ENCODE peak calls at places on chromosomes 5 and 9, in five cellular contexts. Q, O, H, D and Z are unnamed samples.

GRCh38 chr5:157709346-157709745 is 21.9 kb upstream of the THG1L start:
- DNase-seq in Q (no peak), O (no peak), H (no peak), D (no peak), Z (no peak)

GRCh38 chr5:143403607-143404415 is at the start of gene NR3C1:
- DNase-seq in Q (peak; percentile 69), O (peak; percentile 86), H (peak; percentile 86), D (no peak), Z (peak; percentile 71)

GRCh38 chr9:70411141-70411929 is 3.1 kb downstream of the KLF9 start:
- DNase-seq in Q (peak; percentile 74), O (peak; percentile 75), H (peak; percentile 89), D (no peak), Z (peak; percentile 22)

GRCh38 chr5:148904440-148904839 is 78.0 kb downstream of the ADRB2 start:
- DNase-seq in Q (no peak), O (no peak), H (no peak), D (no peak), Z (no peak)

GRCh38 chr9:70668751-70669150 is 254.3 kb upstream of the KLF9 start:
- DNase-seq in Q (peak; percentile 4), O (no peak), H (no peak), D (no peak), Z (no peak)

GRCh38 chr5:172685036-172685435 is 44.0 kb downstream of the NEURL1B start:
- DNase-seq in Q (no peak), O (no peak), H (no peak), D (no peak), Z (no peak)

GRCh38 chr9:107989544-107989943 is 500.0 kb upstream of the KLF4 start:
- DNase-seq in Q (no peak), O (peak; percentile 5), H (peak; percentile 33), D (no peak), Z (no peak)

GRCh38 chr9:132998861-132999635 is 20.6 kb downstream of the GFI1B start:
- DNase-seq in Q (no peak), O (no peak), H (no peak), D (no peak), Z (no peak)

GRCh38 chr9:95750725-95751644 is 124.5 kb upstream of the ERCC6L2 start:
- DNase-seq in Q (no peak), O (no peak), H (no peak), D (no peak), Z (no peak)

GRCh38 chr5:109496112-109496511 is 86.3 kb upstream of the PJA2 start:
- DNase-seq in Q (no peak), O (no peak), H (peak; percentile 36), D (no peak), Z (no peak)

GRCh38 chr9:127333326-127334064 is 63.5 kb upstream of the SLC2A8 start:
- DNase-seq in Q (no peak), O (no peak), H (peak; percentile 33), D (no peak), Z (no peak)

GRCh38 chr9:6852243-6852963 is 94.6 kb downstream of the KDM4C start:
- DNase-seq in Q (peak; percentile 60), O (peak; percentile 56), H (peak; percentile 31), D (no peak), Z (no peak)

GRCh38 chr9:1876891-1877496 is 138.2 kb upstream of the SMARCA2 start:
- DNase-seq in Q (no peak), O (no peak), H (no peak), D (no peak), Z (no peak)

GRCh38 chr9:111412280-111412679 is 71.9 kb downstream of the ECPAS start:
- DNase-seq in Q (no peak), O (no peak), H (no peak), D (no peak), Z (no peak)

GRCh38 chr9:124132671-124133147 is 121.1 kb downstream of the LHX2 start:
- DNase-seq in Q (peak; percentile 42), O (peak; percentile 16), H (no peak), D (no peak), Z (no peak)

GRCh38 chr9:23801523-23801922 is 24.5 kb downstream of the ELAVL2 start:
- DNase-seq in Q (no peak), O (no peak), H (no peak), D (no peak), Z (no peak)
- H3K4me1 ChIP-seq in Q (no peaks in the 10 kb centered on the region), O (no peaks in the 10 kb centered on the region), H (no peaks in the 10 kb centered on the region), D (peaks cover 11% of the 10 kb centered on the region), Z (peaks cover 72% of the 10 kb centered on the region)

GRCh38 chr5:175284806-175285205 is 159.2 kb downstream of the DRD1 start:
- DNase-seq in Q (no peak), O (no peak), H (no peak), D (no peak), Z (no peak)

GRCh38 chr5:175290379-175290778 is 153.6 kb downstream of the DRD1 start:
- DNase-seq in Q (no peak), O (no peak), H (no peak), D (no peak), Z (no peak)

GRCh38 chr5:175286981-175287380 is 157.0 kb downstream of the DRD1 start:
- DNase-seq in Q (no peak), O (no peak), H (no peak), D (no peak), Z (no peak)

GRCh38 chr5:175285263-175285662 is 158.7 kb downstream of the DRD1 start:
- DNase-seq in Q (peak; percentile 63), O (peak; percentile 17), H (peak; percentile 3), D (no peak), Z (no peak)

DNA sequence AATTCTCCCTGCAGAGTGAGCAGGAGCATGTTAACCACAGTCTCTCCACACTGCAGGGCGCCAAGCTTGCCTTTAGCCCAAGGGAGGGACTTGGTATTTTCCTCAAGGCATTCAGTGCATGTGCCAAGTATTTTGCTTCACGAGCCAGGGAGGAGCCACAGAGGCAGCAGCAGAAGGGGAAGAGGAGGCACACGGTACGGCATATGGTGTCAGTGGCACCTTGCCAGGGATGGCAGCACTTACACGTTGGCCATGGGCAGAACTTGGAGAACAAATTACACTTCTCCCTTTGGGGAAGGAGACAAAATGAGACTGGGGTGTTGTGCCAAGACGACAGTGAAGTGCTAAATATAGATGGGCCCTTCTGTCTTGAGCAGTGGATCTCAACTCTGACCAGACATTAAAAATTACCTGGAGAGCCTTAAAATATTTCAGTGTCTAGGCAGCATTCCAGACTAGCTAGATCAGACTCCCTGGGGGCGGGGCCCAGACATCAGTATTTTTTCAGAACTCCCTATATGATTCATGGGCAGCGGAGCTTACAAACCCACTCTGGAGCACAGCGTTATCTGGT is 155.8 kb downstream of the DRD1 start:
- DNase-seq in Q (peak; percentile 91), O (peak; percentile 7), H (no peak), D (no peak), Z (no peak)
- H2AFZ ChIP-seq in Q (peak overlapping the region; percentile 36), O (no peak overlapping the region), H (no peak overlapping the region), D (no peak overlapping the region), Z (no peak overlapping the region)

GRCh38 chr9:134389659-134390058 is 63.4 kb downstream of the RXRA start:
- DNase-seq in Q (no peak), O (no peak), H (no peak), D (no peak), Z (no peak)
- H3K4me1 ChIP-seq in Q (no peaks in the 10 kb centered on the region), O (peaks cover 22% of the 10 kb centered on the region), H (no peaks in the 10 kb centered on the region), D (no peaks in the 10 kb centered on the region), Z (peaks cover 10% of the 10 kb centered on the region)

DNA sequence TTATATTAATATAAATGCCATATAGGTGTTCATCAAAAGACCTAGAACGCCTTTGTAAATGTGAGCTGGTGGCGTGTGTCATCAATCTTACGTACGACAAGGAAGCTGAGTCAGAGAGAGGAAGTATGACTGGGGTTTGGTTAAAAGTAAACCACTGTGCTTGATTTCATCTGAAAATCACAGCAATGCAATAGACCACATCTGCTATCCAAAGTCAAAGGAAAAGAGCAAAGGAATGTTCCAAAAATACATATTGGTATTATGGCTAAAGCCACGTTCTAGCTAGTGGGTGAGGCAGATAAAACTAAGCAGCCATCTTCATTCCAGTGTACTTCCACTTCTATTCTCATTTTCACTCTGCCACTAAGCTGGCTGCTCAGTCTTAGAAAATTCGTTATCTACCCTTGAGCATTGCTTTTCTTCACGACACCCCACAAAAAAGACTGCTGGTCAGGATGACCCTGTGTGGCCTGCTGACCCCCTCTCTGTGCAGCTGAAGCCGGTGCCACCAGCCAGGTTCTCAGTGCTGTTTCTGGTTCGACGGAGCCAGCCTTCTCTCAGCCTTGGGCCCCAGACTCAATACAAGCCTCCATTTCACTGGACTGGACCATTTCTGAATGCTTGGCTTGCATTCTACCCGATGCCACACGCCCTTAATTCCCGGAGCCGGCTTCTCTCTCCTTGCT is 23.8 kb downstream of the SHC3 start:
- DNase-seq in Q (peak; percentile 97), O (peak; percentile 96), H (peak; percentile 92), D (no peak), Z (no peak)
- H2AFZ ChIP-seq in Q (peak overlapping the region; percentile 4), O (peak overlapping the region; percentile 77), H (peak overlapping the region; percentile 3), D (no peak overlapping the region), Z (no peak overlapping the region)

DNA sequence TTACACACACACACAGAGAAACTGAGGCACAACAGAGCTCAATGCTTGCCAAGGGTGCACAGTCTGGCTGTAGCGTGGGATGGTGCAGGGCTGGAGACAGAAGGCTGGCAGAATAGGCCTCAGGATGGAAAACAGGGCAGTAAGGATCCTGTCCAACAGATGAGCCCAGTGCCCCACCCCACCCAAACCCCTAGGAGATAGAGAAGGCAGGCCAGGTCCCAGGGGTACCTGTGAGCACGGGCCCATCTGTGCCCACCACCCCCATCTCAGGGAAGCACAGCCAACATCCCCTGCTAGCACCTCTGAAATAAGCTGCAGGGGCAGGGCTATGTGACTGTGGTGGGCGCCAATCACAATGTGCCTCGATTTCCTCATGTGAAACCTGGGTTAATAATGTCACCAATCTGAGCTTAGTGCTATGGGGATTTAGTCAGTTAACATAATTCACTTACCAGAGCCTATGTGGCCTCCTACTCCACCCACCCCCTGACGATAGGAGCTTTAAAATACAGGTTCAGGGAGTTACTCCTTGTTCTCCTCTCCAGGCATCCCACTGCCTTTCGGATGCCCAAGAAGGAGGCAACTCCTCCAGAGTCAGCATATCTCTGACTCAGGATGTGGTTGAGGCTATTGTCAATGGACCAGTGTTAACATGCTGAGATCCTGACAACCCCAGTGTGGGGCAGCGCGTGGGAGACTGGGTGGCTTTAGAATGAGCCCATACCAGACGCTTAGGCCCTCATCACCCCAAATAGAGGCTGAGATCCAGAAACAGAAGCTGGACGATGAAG is 27.6 kb downstream of the BICD2 start:
- DNase-seq in Q (peak; percentile 51), O (peak; percentile 28), H (no peak), D (no peak), Z (no peak)
- H3K4me1 ChIP-seq in Q (peaks cover 16% of the 10 kb centered on the region), O (peaks cover 14% of the 10 kb centered on the region), H (peaks cover 2% of the 10 kb centered on the region), D (peaks cover 7% of the 10 kb centered on the region), Z (peaks cover 11% of the 10 kb centered on the region)

GRCh38 chr5:68048529-68048928 is 167.0 kb upstream of the PIK3R1 start:
- DNase-seq in Q (no peak), O (no peak), H (no peak), D (no peak), Z (no peak)

GRCh38 chr5:68047035-68047434 is 168.5 kb upstream of the PIK3R1 start:
- DNase-seq in Q (peak; percentile 92), O (peak; percentile 54), H (peak; percentile 47), D (no peak), Z (no peak)

GRCh38 chr5:68049053-68049713 is 166.4 kb upstream of the PIK3R1 start:
- DNase-seq in Q (no peak), O (no peak), H (no peak), D (no peak), Z (no peak)

GRCh38 chr5:68041293-68041692 is 174.3 kb upstream of the PIK3R1 start:
- DNase-seq in Q (no peak), O (no peak), H (no peak), D (no peak), Z (no peak)

DNA sequence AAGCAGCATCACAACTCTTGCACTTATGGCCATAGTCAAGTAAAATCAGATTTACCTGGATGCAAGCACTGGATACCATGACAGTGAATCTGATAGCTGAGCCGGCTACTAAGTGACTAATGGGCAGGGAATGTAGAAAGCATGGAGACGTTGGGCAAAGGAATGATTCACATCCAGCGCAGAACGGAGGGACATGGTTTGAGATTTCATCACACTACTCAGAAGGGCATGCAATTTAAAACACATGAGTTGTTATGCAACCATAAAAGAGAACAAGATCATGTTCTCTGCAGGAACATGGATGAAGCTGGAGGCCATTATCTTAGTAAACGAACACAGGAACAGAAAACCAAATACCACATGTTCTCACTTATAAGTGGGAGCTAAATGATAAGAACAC is 169.1 kb upstream of the PIK3R1 start:
- DNase-seq in Q (peak; percentile 97), O (peak; percentile 98), H (peak; percentile 99), D (no peak), Z (no peak)
- H2AFZ ChIP-seq in Q (no peak overlapping the region), O (peak overlapping the region; percentile 18), H (no peak overlapping the region), D (no peak overlapping the region), Z (no peak overlapping the region)